ENCODE peak calls at places on chromosome 5, in six cellular contexts. M, X, L, I, V and F are unnamed samples.

GRCh38 chr5:10595305-10595677 is 31.4 kb downstream of the ANKRD33B start:
- DNase-seq in V (no peak), M (no peak), X (no peak), I (no peak), L (no peak), F (no peak)

GRCh38 chr5:165232629-165233028 is 1727.2 kb downstream of the MAT2B start:
- DNase-seq in X (no peak), I (no peak), V (no peak), L (no peak), M (no peak), F (no peak)

GRCh38 chr5:79236364-79236969 is 536 bp downstream of the JMY start:
- DNase-seq in L (no peak), M (peak), X (peak), I (peak), V (peak), F (peak)

GRCh38 chr5:1380011-1380817 is 35.3 kb upstream of the CLPTM1L start:
- DNase-seq in I (peak), X (no peak), M (no peak), V (peak), L (peak), F (peak)

GRCh38 chr5:140673187-140673976 is at the start of gene DND1:
- DNase-seq in L (no peak), X (no peak), M (no peak), V (no peak), I (no peak), F (no peak)

GRCh38 chr5:158180407-158180806 is 321.5 kb upstream of the CLINT1 start:
- DNase-seq in X (no peak), V (no peak), I (no peak), M (no peak), L (no peak), F (no peak)

GRCh38 chr5:142922223-142922952 is 152.2 kb downstream of the ARHGAP26 start:
- DNase-seq in V (no peak), I (no peak), X (no peak), L (peak), M (peak), F (no peak)

GRCh38 chr5:159099049-159099760 is 511 bp downstream of the EBF1 start:
- DNase-seq in X (no peak), V (peak), M (peak), I (peak), L (peak), F (no peak)

GRCh38 chr5:33072700-33073099 is 361.6 kb downstream of the NPR3 start:
- DNase-seq in I (no peak), X (no peak), L (no peak), V (no peak), M (no peak), F (no peak)

GRCh38 chr5:11385901-11386293 is 518.3 kb downstream of the CTNND2 start:
- DNase-seq in X (no peak), V (no peak), I (no peak), M (no peak), L (no peak), F (no peak)

GRCh38 chr5:74392698-74393431 is 247.7 kb downstream of the ENC1 start:
- DNase-seq in M (no peak), L (peak), V (no peak), X (peak), I (no peak), F (no peak)

GRCh38 chr5:62980884-62981283 is 402.3 kb downstream of the LRRC70 start:
- DNase-seq in V (no peak), M (no peak), L (no peak), I (no peak), X (no peak), F (no peak)

GRCh38 chr5:16784843-16785791 is 151.0 kb downstream of the MYO10 start:
- DNase-seq in I (no peak), V (no peak), L (no peak), X (no peak), M (no peak), F (no peak)

GRCh38 chr5:120806132-120806531 is 342.0 kb downstream of the PRR16 start:
- DNase-seq in V (no peak), I (no peak), M (no peak), L (no peak), X (no peak), F (no peak)
- TF ChIP-seq CTCF in V (no peak), I (no peak), M (no peak), L (no peak), X (no peak), F (no peak)

GRCh38 chr5:173594061-173594460 is 22.4 kb downstream of the BOD1 start:
- DNase-seq in M (no peak), L (no peak), X (no peak), V (no peak), I (no peak), F (no peak)

GRCh38 chr5:173595826-173596225 is 20.6 kb downstream of the BOD1 start:
- DNase-seq in I (no peak), X (no peak), L (no peak), M (no peak), V (no peak), F (no peak)

GRCh38 chr5:173590436-173591299 is 25.8 kb downstream of the BOD1 start:
- DNase-seq in L (no peak), X (no peak), M (no peak), I (no peak), V (no peak), F (no peak)

GRCh38 chr5:173591300-173591622 is 25.2 kb downstream of the BOD1 start:
- DNase-seq in X (no peak), L (no peak), M (no peak), I (no peak), V (no peak), F (no peak)

DNA sequence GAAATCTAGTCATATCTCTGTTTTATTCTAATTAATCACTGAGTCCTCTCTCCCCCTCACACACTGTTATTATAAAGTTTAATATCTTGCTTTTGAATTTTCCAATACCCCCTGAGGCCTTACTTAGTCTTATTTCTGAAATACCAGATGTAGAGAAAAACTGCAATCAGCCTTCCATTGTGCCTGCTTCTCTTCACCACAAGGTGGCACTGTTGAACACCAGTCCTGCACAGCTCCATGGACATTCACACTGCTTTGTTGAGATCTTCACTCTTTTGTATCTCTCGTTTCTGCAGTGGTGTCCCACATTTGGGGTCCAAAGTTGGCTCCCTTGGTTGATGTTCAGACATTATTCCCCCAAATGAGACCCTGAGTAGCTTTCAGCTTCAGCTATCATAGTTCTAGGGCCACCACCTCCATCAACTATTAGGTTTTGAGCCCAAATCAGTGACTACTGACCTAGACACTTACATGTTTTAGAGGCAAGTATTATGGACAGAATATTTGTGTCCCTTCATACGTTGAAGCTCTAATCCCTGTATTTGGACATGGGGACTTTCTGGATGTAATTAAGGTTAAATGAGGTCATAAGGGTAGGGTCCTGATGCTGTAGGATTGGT is 24.3 kb downstream of the BOD1 start:
- DNase-seq in X (peak), V (no peak), I (no peak), L (no peak), M (no peak), F (no peak)
- TF ChIP-seq CTCF in X (peak), V (peak), I (no peak), L (peak), M (peak), F (peak)

GRCh38 chr5:135830384-135831275 is 3.8 kb upstream of the SLC25A48 start:
- DNase-seq in V (no peak), M (no peak), I (no peak), X (no peak), L (no peak), F (no peak)
- TF ChIP-seq CTCF in V (no peak), M (peak), I (peak), X (peak), L (no peak), F (no peak)

GRCh38 chr5:172890659-172891058 is 56.6 kb downstream of the ERGIC1 start:
- DNase-seq in X (no peak), M (no peak), L (no peak), V (no peak), I (no peak), F (no peak)
- TF ChIP-seq CTCF in X (no peak), M (no peak), L (no peak), V (no peak), I (no peak), F (no peak)

GRCh38 chr5:94812232-94812631 is 193.8 kb downstream of the SLF1 start:
- DNase-seq in V (no peak), I (no peak), M (no peak), L (no peak), X (no peak), F (no peak)
- TF ChIP-seq CTCF in V (no peak), I (no peak), M (no peak), L (no peak), X (no peak), F (no peak)

GRCh38 chr5:181223729-181224389 is 778 bp downstream of the TRIM41 start:
- DNase-seq in V (peak), M (no peak), X (no peak), I (no peak), L (no peak), F (peak)
- TF ChIP-seq CTCF in V (no peak), M (no peak), X (no peak), I (no peak), L (no peak), F (no peak)

DNA sequence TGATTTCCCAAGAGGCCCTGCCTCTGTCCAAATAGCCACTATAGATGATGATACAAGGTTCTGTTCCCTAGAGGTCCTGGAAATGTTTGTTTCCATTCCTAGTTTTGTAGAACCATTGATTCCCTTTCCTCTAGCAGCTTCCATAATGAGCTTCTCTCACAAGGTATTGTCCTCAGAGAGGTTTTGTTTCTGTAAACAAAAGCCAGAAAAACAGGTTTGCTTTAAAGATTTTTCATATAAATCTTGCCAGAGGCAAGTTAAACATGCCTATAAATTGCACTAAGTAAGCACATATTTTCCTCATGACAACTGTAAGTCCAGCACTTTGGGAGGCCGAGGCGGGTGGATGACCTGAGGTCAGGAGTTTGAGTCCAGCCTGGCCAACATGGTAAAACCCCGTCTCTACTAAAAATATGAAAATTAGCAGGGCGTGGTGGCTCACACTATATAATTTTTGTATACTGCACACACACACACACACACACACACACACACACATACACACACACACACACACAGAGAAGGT is 1787.7 kb downstream of the EFNA5 start:
- DNase-seq in L (no peak), V (no peak), X (peak), I (no peak), M (peak), F (no peak)
- TF ChIP-seq CTCF in L (no peak), V (no peak), X (no peak), I (no peak), M (no peak), F (no peak)

GRCh38 chr5:150182774-150183173 is 7.1 kb upstream of the SLC6A7 start:
- DNase-seq in V (no peak), M (no peak), I (peak), L (no peak), X (no peak), F (no peak)
- TF ChIP-seq CTCF in V (no peak), M (no peak), I (no peak), L (no peak), X (no peak), F (no peak)

GRCh38 chr5:123546657-123547056 is 34.7 kb downstream of the CSNK1G3 start:
- DNase-seq in V (no peak), M (no peak), L (no peak), X (no peak), I (no peak), F (no peak)

GRCh38 chr5:123540534-123540933 is 28.6 kb downstream of the CSNK1G3 start:
- DNase-seq in X (no peak), L (no peak), V (no peak), M (no peak), I (no peak), F (no peak)

GRCh38 chr5:123549256-123549904 is 37.4 kb downstream of the CSNK1G3 start:
- DNase-seq in V (no peak), I (no peak), X (no peak), M (no peak), L (no peak), F (no peak)

GRCh38 chr5:123543438-123543837 is 31.5 kb downstream of the CSNK1G3 start:
- DNase-seq in X (no peak), I (no peak), L (no peak), M (no peak), V (no peak), F (no peak)

GRCh38 chr5:123545506-123545905 is 33.5 kb downstream of the CSNK1G3 start:
- DNase-seq in L (peak), I (no peak), M (peak), V (no peak), X (no peak), F (no peak)
- TF ChIP-seq CTCF in L (peak), I (no peak), M (peak), V (peak), X (no peak), F (peak)